ENCODE peak calls at places on chromosomes 13 and 19, in five cellular contexts. H is tibial nerve, Q is psoas muscle, R is PC-9, B is MM.1S. J is an unnamed sample. For H3K4me1, the result is how much of the 10 kb centered on the place peaks cover.

GRCh38 chr19:7988307-7988706 is 17.1 kb downstream of the ELAVL1 start:
- DNase-seq in B (no peak), H (no peak), R (peak), Q (no peak), J (peak)

GRCh38 chr19:8459520-8460260 is 14.9 kb downstream of the HNRNPM start:
- DNase-seq in R (peak), B (no peak), Q (no peak), H (no peak), J (no peak)

GRCh38 chr13:28658796-28659610 is at the start of gene POMP:
- DNase-seq in H (peak), B (peak), Q (peak), R (peak), J (peak)

GRCh38 chr13:18946738-18947137 is 234.9 kb downstream of the TUBA3C start:
- DNase-seq in R (no peak), H (no peak), Q (no peak), B (no peak), J (no peak)

GRCh38 chr19:34044011-34044410 is 128.3 kb upstream of the LSM14A start:
- DNase-seq in R (no peak), B (no peak), H (no peak), Q (no peak), J (no peak)

GRCh38 chr13:113668491-113668971 is 1.5 kb downstream of the GRK1 start:
- DNase-seq in H (peak), R (no peak), Q (peak), B (no peak), J (no peak)

GRCh38 chr13:47437411-47437810 is 540.6 kb upstream of the HTR2A start:
- DNase-seq in H (no peak), B (no peak), Q (no peak), R (no peak), J (no peak)

GRCh38 chr19:51861870-51862622 is 25.7 kb downstream of the ZNF577 start:
- DNase-seq in Q (no peak), R (no peak), B (no peak), H (no peak), J (no peak)

GRCh38 chr19:40192758-40193586 is 1.7 kb downstream of the MAP3K10 start:
- DNase-seq in H (no peak), R (no peak), B (no peak), Q (no peak), J (no peak)

GRCh38 chr19:50258918-50259372 is 55.5 kb downstream of the MYH14 start:
- DNase-seq in Q (peak), B (no peak), R (no peak), H (no peak), J (no peak)

GRCh38 chr13:51924756-51925544 is 63.2 kb downstream of the CCDC70 start:
- DNase-seq in H (no peak), R (no peak), Q (no peak), B (no peak), J (no peak)

GRCh38 chr13:98878421-98879126 is 99.3 kb downstream of the DOCK9 start:
- DNase-seq in B (no peak), Q (no peak), R (no peak), H (no peak), J (no peak)

GRCh38 chr19:7980168-7980567 is 25.3 kb downstream of the ELAVL1 start:
- DNase-seq in R (no peak), B (no peak), Q (no peak), H (no peak), J (no peak)

GRCh38 chr19:13112555-13112954 is 4.0 kb downstream of the TRMT1 start:
- DNase-seq in B (no peak), R (no peak), H (no peak), Q (no peak), J (no peak)

GRCh38 chr19:56111601-56112312 is 9.3 kb downstream of the ZNF787 start:
- DNase-seq in Q (peak), H (no peak), B (no peak), R (peak), J (no peak)

GRCh38 chr13:111292710-111293485 is 27.5 kb upstream of the TEX29 start:
- DNase-seq in R (no peak), H (no peak), B (no peak), Q (no peak), J (no peak)

GRCh38 chr13:76832258-76832988 is 53.8 kb downstream of the KCTD12 start:
- DNase-seq in H (no peak), B (no peak), R (no peak), Q (no peak), J (no peak)

GRCh38 chr13:40251343-40252032 is 415.0 kb downstream of the FOXO1 start:
- DNase-seq in B (no peak), R (no peak), H (no peak), Q (no peak), J (peak)

GRCh38 chr13:50081106-50081898 is 66.1 kb downstream of the KCNRG start:
- DNase-seq in Q (peak), R (no peak), H (no peak), B (peak), J (peak)
- TF ChIP-seq CTCF in Q (no peak), R (no peak), H (no peak), B (no peak), J (peak)

DNA sequence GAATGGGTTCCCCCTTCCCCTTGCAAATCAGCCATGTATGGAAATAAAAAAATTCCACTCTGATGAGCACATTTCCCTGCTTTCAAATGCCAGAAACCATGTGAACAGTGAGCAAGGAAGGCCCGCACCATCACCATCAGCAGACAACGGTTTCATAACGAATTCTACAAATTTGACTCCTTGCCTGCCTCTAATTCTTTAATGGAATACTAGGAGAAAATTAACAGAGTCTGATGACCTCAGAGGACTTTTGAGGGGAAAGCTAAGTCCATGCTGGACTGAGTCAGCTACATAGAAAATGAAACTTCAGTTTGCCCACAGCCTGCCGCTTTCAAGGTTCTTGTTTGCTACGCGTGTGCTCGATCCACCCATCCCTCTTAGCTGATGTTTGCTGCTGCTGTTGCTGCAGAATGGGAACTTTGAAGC is 46.7 kb upstream of the KL start:
- DNase-seq in H (no peak), B (no peak), Q (no peak), R (no peak), J (no peak)
- H3K27ac ChIP-seq in H (peak), B (no peak), Q (peak), R (no peak), J (no peak)

DNA sequence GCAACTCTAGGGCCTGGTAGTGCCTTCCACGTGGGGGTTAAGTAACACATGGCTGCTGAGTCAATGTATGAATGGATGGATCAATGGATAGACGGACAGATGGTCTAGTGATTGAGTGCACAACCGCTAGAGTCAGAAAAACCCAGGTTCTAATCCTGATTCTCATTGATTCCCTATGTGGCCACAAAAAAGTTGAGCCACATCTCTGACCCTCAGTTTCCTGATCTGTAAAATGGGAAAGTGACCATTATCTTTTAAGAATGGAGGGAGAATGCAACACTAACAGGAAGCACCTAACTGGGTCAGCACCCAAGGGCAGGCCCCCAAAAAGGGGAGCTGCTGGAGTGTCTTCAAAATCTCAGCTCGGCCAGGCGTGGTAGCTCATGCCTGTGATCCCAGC is 2.6 kb downstream of the SMIM7 start:
- DNase-seq in B (no peak), Q (no peak), R (no peak), H (no peak), J (no peak)
- H3K4me1 ChIP-seq in B (under half), Q (under half), R (under half), H (half or more), J (under half)

DNA sequence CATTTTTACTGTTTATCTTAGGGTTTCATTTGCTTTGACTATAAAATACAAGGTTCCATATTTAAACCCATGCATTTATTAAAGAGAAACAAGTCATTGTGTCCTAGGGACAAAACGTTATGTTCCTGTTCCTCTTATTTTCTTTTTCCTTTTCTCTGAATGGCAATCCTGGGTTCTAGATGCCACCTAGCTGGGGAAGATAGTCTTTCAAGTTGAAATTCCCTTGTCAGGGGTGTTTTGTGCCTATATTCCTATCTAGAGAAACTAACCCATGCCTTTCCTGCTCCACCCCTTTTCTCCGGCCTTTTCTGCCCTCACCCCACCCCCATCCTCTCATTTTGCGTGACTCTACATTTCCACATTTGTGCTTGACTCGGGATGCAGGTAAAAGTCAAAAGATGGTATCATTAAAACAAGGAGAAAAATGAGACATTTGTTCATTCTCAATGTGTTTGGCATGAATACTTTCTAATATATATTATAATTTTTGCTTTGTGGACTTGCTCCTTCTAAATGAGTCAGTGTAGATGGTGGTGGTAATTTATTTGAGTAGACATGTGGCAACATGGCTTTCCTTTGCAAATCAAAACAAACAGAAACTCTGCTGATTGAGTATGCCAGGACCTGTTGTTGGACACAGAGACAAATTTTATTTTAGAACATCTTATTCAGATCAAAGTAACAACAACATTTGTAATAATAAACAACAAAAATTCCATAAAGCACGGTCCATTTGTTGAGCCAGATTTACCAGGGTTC is 26.8 kb upstream of the STARD13 start:
- DNase-seq in R (no peak), B (no peak), Q (no peak), H (no peak), J (peak)
- TF ChIP-seq CTCF in R (no peak), B (no peak), Q (peak), H (no peak), J (peak)

GRCh38 chr19:18504886-18505610 is 16.8 kb downstream of the ELL start:
- DNase-seq in Q (no peak), R (no peak), B (no peak), H (no peak), J (no peak)
- H3K27ac ChIP-seq in Q (peak), R (no peak), B (no peak), H (no peak), J (no peak)

DNA sequence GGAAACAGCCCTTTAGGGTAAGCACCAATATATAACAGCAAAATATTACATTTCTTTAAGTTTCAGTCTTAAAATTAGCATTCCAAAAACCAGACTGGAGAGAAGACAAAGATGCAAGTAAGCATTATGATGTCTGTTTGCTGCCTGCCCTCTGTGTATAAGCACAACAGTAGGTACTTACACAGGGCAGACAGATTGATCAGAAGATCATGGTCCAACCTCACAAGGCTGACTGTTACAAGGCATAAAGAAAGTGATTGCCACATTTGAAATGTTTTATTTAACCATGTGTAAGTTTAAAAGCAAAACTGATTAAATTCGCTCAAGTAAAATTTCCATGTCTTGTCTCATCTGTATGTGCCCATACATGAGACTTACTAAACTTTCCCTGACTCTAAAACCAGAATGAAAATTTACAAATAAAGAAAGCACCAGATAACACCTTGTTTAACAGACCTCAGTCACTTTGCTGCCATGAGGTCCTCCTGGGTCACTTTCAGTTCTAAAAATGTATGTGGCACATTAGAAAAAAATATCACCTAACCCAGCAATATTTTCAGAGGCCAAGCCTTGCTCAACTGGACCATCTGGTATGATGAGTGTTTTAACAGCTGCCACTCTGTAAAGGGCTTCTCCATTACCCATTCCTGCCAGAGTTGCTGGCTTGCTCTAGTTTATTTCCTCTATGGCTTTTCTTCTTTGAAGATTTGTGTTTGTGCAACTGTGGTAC is 297.0 kb downstream of the RBM26 start:
- DNase-seq in R (no peak), H (no peak), B (peak), Q (no peak), J (no peak)
- H3K4me1 ChIP-seq in R (under half), H (under half), B (under half), Q (under half), J (under half)

DNA sequence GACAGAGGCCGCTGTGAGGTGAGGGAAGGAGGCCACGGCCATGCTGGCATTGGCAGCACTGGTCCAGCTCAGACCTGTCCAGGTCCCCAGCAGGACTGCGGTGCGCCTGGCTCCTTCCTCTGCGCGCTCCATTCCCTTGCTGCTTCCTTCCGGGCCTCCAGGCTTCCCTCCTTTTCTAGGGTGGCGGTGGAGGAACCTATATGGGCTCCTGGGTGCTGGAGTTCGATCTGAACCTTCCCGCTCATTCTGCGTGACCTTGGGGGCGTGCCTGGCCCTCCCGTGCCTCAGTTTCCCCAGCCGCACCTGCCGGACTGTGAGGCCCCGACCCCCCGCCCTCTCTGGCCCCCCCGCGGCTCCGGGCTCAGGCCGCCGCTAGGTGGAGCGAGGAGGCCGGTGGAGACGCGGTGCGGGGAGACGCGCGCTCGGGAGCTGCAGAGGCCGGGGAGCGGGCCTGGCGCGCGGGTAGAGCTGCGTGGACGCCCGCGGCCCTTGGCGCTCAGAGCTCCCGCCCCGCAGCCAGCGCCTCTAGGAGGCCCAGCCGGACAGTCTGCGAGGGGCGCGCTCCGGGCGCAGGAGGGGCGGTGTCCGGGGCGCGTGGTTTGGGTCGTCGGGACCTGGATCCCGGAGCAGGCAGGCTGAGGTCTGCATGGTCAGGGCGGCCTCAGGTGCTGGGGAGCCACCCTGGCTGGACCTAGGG is 29.9 kb downstream of the EFNA2 start:
- DNase-seq in H (no peak), Q (peak), B (peak), R (no peak), J (peak)
- TF ChIP-seq CTCF in H (peak), Q (peak), B (peak), R (peak), J (peak)

DNA sequence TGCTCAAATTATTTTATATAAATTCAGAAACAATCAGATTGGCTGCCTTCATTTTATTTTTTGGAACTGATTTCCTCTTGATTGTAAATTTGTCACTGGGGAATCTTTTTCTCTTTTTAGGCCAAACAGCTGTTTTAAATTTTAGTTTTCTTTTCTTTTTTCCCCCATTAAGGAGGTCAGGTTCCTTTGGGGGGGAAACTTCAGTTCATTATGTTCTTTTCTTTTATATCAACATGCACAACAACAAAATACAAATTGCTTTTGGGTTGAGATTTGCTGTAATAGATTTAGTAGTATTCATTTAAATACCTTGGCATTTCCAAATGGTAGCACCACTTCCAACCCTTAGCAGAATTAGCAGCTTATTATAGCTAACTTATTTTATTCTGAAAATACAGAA is 264.8 kb upstream of the SPRY2 start:
- DNase-seq in Q (no peak), H (no peak), B (no peak), R (no peak), J (no peak)
- H3K27ac ChIP-seq in Q (no peak), H (no peak), B (no peak), R (no peak), J (no peak)

J was measured in foreskin keratinocyte.